ENCODE peak calls at places on chromosome 6, in nine cellular contexts. H is PC-3; M is AG10803; K is epithelial cell of proximal tubule; Q is CD8-positive, alpha-beta T cell; X is heart right ventricle; J is spleen; I is GM06990; U is nephron progenitor cell. B is an unnamed sample.

GRCh38 chr6:4355241-4355640 is 219.9 kb upstream of the ECI2 start:
- DNase-seq in H (peak), M (peak), K (peak), Q (no peak), X (no peak), J (no peak), I (no peak), U (no peak), B (peak)

GRCh38 chr6:109958626-109959025 is 19.5 kb upstream of the GPR6 start:
- DNase-seq in H (no peak), M (no peak), K (no peak), Q (no peak), X (no peak), J (no peak), I (no peak), U (no peak), B (no peak)

GRCh38 chr6:39188577-39188976 is 40.7 kb downstream of the KCNK5 start:
- DNase-seq in H (no peak), M (no peak), K (no peak), Q (no peak), X (no peak), J (no peak), I (no peak), U (no peak), B (no peak)

GRCh38 chr6:3506751-3507388 is 50.0 kb upstream of the SLC22A23 start:
- DNase-seq in H (peak), M (no peak), K (no peak), Q (no peak), X (no peak), J (no peak), I (no peak), U (no peak), B (no peak)

GRCh38 chr6:46816626-46817025 is 23.4 kb downstream of the MEP1A start:
- DNase-seq in H (peak), M (no peak), K (no peak), Q (no peak), X (no peak), J (no peak), I (no peak), U (no peak), B (no peak)

GRCh38 chr6:44012078-44012493 is 115.2 kb downstream of the MRPL14 start:
- DNase-seq in H (peak), M (peak), K (peak), Q (no peak), X (no peak), J (peak), I (no peak), U (no peak), B (peak)

GRCh38 chr6:3159805-3160781 is 2.7 kb upstream of the TUBB2A start:
- DNase-seq in H (peak), M (no peak), K (no peak), Q (peak), X (no peak), J (peak), I (no peak), U (no peak), B (no peak)

GRCh38 chr6:39426057-39426592 is 103.6 kb upstream of the KCNK16 start:
- DNase-seq in H (peak), M (peak), K (peak), Q (no peak), X (no peak), J (no peak), I (no peak), U (no peak), B (peak)

GRCh38 chr6:92545861-92546260 is 873.5 kb downstream of the EPHA7 start:
- DNase-seq in H (no peak), M (no peak), K (no peak), Q (no peak), X (no peak), J (no peak), I (no peak), U (no peak), B (no peak)

GRCh38 chr6:44219053-44219814 is 2.5 kb downstream of the MYMX start:
- DNase-seq in H (peak), M (peak), K (no peak), Q (no peak), X (peak), J (peak), I (peak), U (peak), B (no peak)

GRCh38 chr6:74870403-74870802 is 335.4 kb downstream of the COL12A1 start:
- DNase-seq in H (peak), M (peak), K (no peak), Q (no peak), X (no peak), J (no peak), I (no peak), U (no peak), B (no peak)

GRCh38 chr6:22709804-22710203 is 140.4 kb downstream of the HDGFL1 start:
- DNase-seq in H (no peak), M (no peak), K (no peak), Q (no peak), X (no peak), J (no peak), I (no peak), U (no peak), B (no peak)

GRCh38 chr6:6793388-6794250 is 205.1 kb downstream of the LY86 start:
- DNase-seq in H (no peak), M (no peak), K (no peak), Q (no peak), X (no peak), J (no peak), I (no peak), U (no peak), B (no peak)

GRCh38 chr6:150937126-150937906 is 71.8 kb downstream of the MTHFD1L start:
- DNase-seq in H (no peak), M (no peak), K (no peak), Q (no peak), X (peak), J (no peak), I (no peak), U (peak), B (no peak)

GRCh38 chr6:47057830-47058540 is 15.9 kb upstream of the ADGRF1 start:
- DNase-seq in H (peak), M (peak), K (no peak), Q (no peak), X (no peak), J (no peak), I (no peak), U (no peak), B (peak)

GRCh38 chr6:115016593-115016992 is 673.8 kb upstream of the HS3ST5 start:
- DNase-seq in H (no peak), M (no peak), K (no peak), Q (no peak), X (no peak), J (no peak), I (no peak), U (no peak), B (no peak)
- TF ChIP-seq CTCF in H (no peak), M (no peak), K (no peak), Q (no peak), X (no peak), J (no peak), I (no peak), U (no peak), B (no peak)

DNA sequence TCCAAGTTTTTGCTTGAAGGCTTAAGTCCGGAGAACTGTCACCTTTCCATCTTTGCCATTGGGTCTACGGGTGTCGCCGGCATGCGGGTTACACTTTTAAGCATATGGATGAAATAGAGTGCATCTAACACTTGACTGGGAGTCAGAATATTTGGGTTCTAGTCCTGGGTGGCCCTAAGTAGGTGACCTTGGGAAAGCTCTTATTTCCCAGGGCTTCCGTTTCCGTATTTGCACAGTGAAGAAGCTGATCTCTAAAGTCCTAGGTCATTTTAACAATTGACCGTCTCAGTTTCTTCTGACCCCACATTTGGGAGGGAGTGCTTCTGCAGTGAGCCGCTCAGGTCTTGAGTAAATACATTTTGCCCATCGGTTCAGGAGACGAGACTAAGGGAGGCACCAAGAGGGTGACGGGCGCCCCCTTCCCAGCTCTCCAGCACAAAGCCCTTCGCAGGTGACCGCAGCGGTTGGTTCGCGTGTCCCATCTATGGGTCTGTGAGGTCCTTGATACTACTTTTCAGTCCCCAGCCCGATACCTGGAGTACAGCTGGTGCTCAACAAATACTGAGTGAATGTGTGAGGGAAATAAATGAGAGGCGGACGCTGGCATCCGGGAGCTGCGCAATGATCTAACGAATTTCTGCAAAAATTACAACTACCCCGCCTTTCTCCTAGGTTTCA is 580 bp upstream of the BLTP3A start:
- DNase-seq in H (peak), M (peak), K (no peak), Q (peak), X (peak), J (peak), I (no peak), U (peak), B (no peak)
- TF ChIP-seq CTCF in H (peak), M (no peak), K (peak), Q (no peak), X (peak), J (no peak), I (peak), U (no peak), B (peak)

DNA sequence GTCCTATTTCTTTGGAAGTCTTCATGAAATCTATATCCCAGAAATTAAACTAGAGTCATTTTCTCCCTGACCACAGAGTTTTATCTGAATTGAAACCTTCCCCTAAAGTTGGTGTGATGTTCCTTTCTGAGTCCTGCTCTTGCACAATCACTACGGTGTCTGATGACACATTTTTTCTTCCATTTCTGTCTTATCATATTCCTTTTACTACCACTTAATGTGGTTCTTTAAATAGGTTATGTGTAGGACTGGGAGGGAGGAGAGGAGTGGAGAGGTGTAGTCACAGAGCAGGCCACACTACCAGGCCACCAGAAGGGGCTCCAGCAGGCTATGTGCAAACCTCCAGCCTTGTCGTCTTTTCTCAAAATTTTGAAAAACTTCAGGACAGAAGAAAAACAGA is 39.7 kb upstream of the ATXN1 start:
- DNase-seq in H (peak), M (peak), K (no peak), Q (no peak), X (no peak), J (no peak), I (no peak), U (no peak), B (no peak)
- TF ChIP-seq CTCF in H (peak), M (peak), K (no peak), Q (no peak), X (no peak), J (no peak), I (no peak), U (no peak), B (no peak)

GRCh38 chr6:114327074-114327473 is 15.7 kb downstream of the HS3ST5 start:
- DNase-seq in H (no peak), M (no peak), K (no peak), Q (no peak), X (no peak), J (no peak), I (no peak), U (no peak), B (no peak)
- TF ChIP-seq CTCF in H (peak), M (no peak), K (peak), Q (no peak), X (no peak), J (no peak), I (no peak), U (no peak), B (no peak)

GRCh38 chr6:52285174-52286068 is 879 bp upstream of the MCM3 start:
- DNase-seq in H (peak), M (peak), K (no peak), Q (no peak), X (no peak), J (no peak), I (peak), U (no peak), B (no peak)
- TF ChIP-seq CTCF in H (peak), M (peak), K (peak), Q (peak), X (peak), J (no peak), I (no peak), U (no peak), B (peak)

B was measured in kidney epithelial cell.